ENCODE peak calls at places on chromosomes 4 and X, in four cellular contexts. X, L, K and S are unnamed samples.

GRCh38 chr4:8168832-8169598 is 10.4 kb upstream of the ABLIM2 start:
- DNase-seq in K (no peak), X (no peak), L (no peak), S (no peak)

GRCh38 chr4:140037353-140038030 is 116.5 kb downstream of the MAML3 start:
- DNase-seq in K (no peak), L (no peak), X (peak; percentile 66), S (no peak)

GRCh38 chrX:11416600-11416999 is 123.4 kb downstream of the AMELX start:
- DNase-seq in K (peak; percentile 42), L (no peak), X (no peak), S (no peak)

GRCh38 chr4:109629775-109630174 is 69.7 kb downstream of the MCUB start:
- DNase-seq in L (no peak), X (no peak), K (no peak), S (no peak)

GRCh38 chr4:31334086-31334910 is 614.1 kb downstream of the PCDH7 start:
- DNase-seq in K (no peak), L (no peak), X (peak; percentile 69), S (no peak)

GRCh38 chr4:78019494-78019893 is 37.6 kb upstream of the FRAS1 start:
- DNase-seq in X (no peak), K (no peak), L (no peak), S (no peak)

GRCh38 chrX:68868316-68868715 is 39.5 kb downstream of the EFNB1 start:
- DNase-seq in K (no peak), L (no peak), X (no peak), S (no peak)

GRCh38 chr4:151917145-151917775 is 156.5 kb upstream of the GATB start:
- DNase-seq in K (no peak), L (no peak), X (no peak), S (no peak)

GRCh38 chr4:138681000-138681604 is 334.5 kb upstream of the NOCT start:
- DNase-seq in L (peak; percentile 50), X (no peak), K (peak; percentile 87), S (peak; percentile 80)

GRCh38 chr4:186228514-186228894 is 1.2 kb downstream of the KLKB1 start:
- DNase-seq in K (no peak), L (no peak), X (no peak), S (no peak)

GRCh38 chrX:33171071-33171470 is 40.3 kb downstream of the DMD start:
- DNase-seq in K (no peak), L (no peak), X (no peak), S (no peak)

GRCh38 chrX:49659771-49660170 is 36.0 kb downstream of the PAGE1 start:
- DNase-seq in L (no peak), K (no peak), X (no peak), S (no peak)